ENCODE peak calls at places on chromosomes 12 and 14, in four cellular contexts. K, U, I and E are unnamed samples.

GRCh38 chr14:104219731-104220224 is 81.4 kb downstream of the KIF26A start:
- DNase-seq in K (no peak), I (no peak), U (no peak), E (no peak)

GRCh38 chr12:119061208-119061796 is 80.0 kb downstream of the SRRM4 start:
- DNase-seq in I (peak; percentile 7), U (peak; percentile 53), K (no peak), E (no peak)

GRCh38 chr14:77707355-77707723 is 484 bp downstream of the ALKBH1 start:
- DNase-seq in K (no peak), U (peak; percentile 41), I (peak; percentile 63), E (peak; percentile 3)

GRCh38 chr14:83164016-83164415 is 1630.4 kb upstream of the SEL1L start:
- DNase-seq in K (no peak), I (peak; percentile 98), U (no peak), E (no peak)

GRCh38 chr14:59126714-59127436 is 61.6 kb upstream of the DAAM1 start:
- DNase-seq in U (peak; percentile 68), K (no peak), I (peak; percentile 64), E (peak; percentile 49)

GRCh38 chr12:115872919-115873357 is 404.6 kb downstream of the MED13L start:
- DNase-seq in U (peak; percentile 41), K (no peak), I (no peak), E (no peak)

GRCh38 chr12:2095878-2096277 is 43.1 kb downstream of the CACNA1C start:
- DNase-seq in K (no peak), I (no peak), U (no peak), E (no peak)

GRCh38 chr12:98998697-98999299 is 353.7 kb downstream of the APAF1 start:
- DNase-seq in K (no peak), I (peak; percentile 38), U (peak; percentile 47), E (no peak)

GRCh38 chr14:102776761-102777710 is at the start of gene TRAF3:
- DNase-seq in U (peak; percentile 42), I (peak; percentile 77), K (peak; percentile 89), E (peak; percentile 89)

GRCh38 chr12:109760031-109760929 is 46.7 kb downstream of the FAM222A start:
- DNase-seq in K (no peak), I (no peak), U (no peak), E (no peak)

GRCh38 chr12:56127485-56127887 is 581 bp upstream of the ESYT1 start:
- DNase-seq in U (no peak), K (no peak), I (no peak), E (no peak)
- H3K4me3 ChIP-seq in U (peak overlapping the region; percentile 31), K (peak overlapping the region; percentile 36), I (peak overlapping the region; percentile 36), E (peak overlapping the region; percentile 47)

DNA sequence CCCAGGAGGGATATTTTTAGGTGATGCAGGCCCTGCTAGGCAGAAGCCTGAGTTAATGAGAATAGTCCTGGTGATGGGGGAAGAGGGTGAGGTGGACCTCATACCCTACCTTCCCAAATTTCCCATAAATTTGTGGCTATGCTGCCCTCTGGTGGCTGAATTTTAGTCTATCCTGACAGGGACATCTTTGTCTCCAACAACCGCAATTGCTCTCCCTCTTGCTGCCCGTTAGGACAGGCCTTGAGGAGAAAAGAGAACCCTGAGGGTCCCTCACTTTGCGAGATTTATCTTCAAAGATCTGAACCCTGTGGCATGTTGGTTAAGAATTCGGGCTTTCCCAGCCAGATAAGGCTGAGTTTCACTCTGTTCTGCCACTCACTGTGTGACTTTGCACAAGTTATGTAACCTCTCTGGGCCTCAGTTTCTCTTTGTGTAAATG is 9.8 kb upstream of the ZNF385A start:
- DNase-seq in K (peak; percentile 16), U (peak; percentile 68), I (peak; percentile 56), E (peak; percentile 33)
- H3K27ac ChIP-seq in K (no peak overlapping the region), U (no peak overlapping the region), I (no peak overlapping the region), E (no peak overlapping the region)

GRCh38 chr12:68479261-68479581 is 131.5 kb upstream of the RAP1B start:
- DNase-seq in I (peak; percentile 59), K (no peak), U (no peak), E (no peak)

GRCh38 chr12:68481181-68481941 is 129.3 kb upstream of the RAP1B start:
- DNase-seq in I (peak; percentile 15), K (no peak), U (no peak), E (no peak)

GRCh38 chr12:68480526-68480925 is 130.2 kb upstream of the RAP1B start:
- DNase-seq in I (no peak), K (no peak), U (no peak), E (no peak)

GRCh38 chr12:68478516-68479260 is 132.0 kb upstream of the RAP1B start:
- DNase-seq in U (no peak), I (no peak), K (no peak), E (no peak)

GRCh38 chr12:68479832-68480291 is 130.8 kb upstream of the RAP1B start:
- DNase-seq in U (peak; percentile 38), K (no peak), I (peak; percentile 57), E (no peak)
- H3K4me3 ChIP-seq in U (no peak overlapping the region), K (no peak overlapping the region), I (no peak overlapping the region), E (no peak overlapping the region)

DNA sequence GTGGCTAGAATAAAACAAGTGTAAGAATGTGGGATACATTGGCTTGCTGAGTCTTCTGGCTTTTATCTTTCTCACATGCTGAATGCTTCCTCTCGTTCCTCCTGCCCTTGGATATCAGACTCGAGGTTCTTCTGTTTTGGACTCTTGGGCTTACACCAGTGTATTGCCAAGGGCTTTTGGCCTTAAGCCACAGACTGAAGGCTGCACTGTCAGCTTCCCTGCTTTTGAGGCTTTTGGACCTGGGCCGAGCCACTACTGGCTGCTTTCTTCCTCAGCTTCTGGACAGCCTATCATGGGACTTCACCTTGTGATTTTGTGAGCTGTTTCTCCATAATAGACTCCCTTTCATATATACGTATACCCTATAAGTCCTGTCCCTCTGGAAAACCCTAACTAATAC is 300.9 kb upstream of the STXBP6 start:
- DNase-seq in K (no peak), I (no peak), U (no peak), E (no peak)
- H3K27ac ChIP-seq in K (no peak overlapping the region), I (no peak overlapping the region), U (no peak overlapping the region), E (no peak overlapping the region)

GRCh38 chr12:62739266-62739831 is 195.6 kb downstream of the PPM1H start:
- DNase-seq in K (no peak), U (no peak), I (no peak), E (no peak)

GRCh38 chr12:62737615-62738014 is 197.3 kb downstream of the PPM1H start:
- DNase-seq in K (no peak), U (no peak), I (peak; percentile 25), E (no peak)

GRCh38 chr12:62738105-62738504 is 196.8 kb downstream of the PPM1H start:
- DNase-seq in U (no peak), K (no peak), I (peak; percentile 52), E (no peak)

GRCh38 chr12:62737201-62737600 is 197.7 kb downstream of the PPM1H start:
- DNase-seq in U (no peak), K (no peak), I (no peak), E (no peak)

GRCh38 chr12:62738611-62739010 is 196.3 kb downstream of the PPM1H start:
- DNase-seq in U (no peak), I (no peak), K (no peak), E (no peak)
- H3K4me3 ChIP-seq in U (no peak overlapping the region), I (no peak overlapping the region), K (no peak overlapping the region), E (no peak overlapping the region)

GRCh38 chr12:112105891-112106290 is 2.7 kb downstream of the NAA25 start:
- DNase-seq in U (no peak), I (no peak), K (no peak), E (no peak)
- H3K27ac ChIP-seq in U (no peak overlapping the region), I (no peak overlapping the region), K (no peak overlapping the region), E (no peak overlapping the region)

DNA sequence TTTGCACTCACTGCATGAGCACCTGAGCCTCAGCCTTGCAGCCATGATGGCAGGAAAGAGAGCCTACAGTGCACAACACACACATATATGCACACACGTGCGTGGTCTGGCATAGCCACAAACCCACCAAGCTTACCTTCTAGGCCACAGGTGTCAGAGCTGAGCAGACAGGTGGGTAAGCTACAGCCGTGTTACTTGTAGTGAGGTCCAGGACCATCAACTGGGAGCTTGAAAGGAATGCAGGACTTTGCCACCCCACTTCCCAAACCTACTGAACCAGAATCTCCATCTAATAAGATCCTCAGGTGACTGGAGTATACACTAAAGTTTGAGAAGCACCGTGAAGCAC is 2.7 kb downstream of the ASIC1 start:
- DNase-seq in I (no peak), U (no peak), K (no peak), E (no peak)
- H3K4me3 ChIP-seq in I (no peak overlapping the region), U (no peak overlapping the region), K (no peak overlapping the region), E (no peak overlapping the region)